ENCODE peak calls at places on chromosome 5, in nine cellular contexts. T is SK-N-SH, D is MM.1S, P is HCT116, Z is H1, Y is endothelial cell of umbilical vein, A is PC-3, Q is mammary epithelial cell, R is IMR-90. L is an unnamed sample.
A peak's percentile ranks its signal among the peaks of the same experiment; 100 is the strongest.

GRCh38 chr5:60223342-60223741 is 329.8 kb upstream of the PDE4D start:
- DNase-seq in T (no peak), D (no peak), P (no peak), Z (no peak), Y (no peak), A (peak; percentile 59), Q (peak; percentile 76), R (no peak), L (no peak)

GRCh38 chr5:130067364-130067763 is 163.1 kb downstream of the CHSY3 start:
- DNase-seq in T (no peak), D (no peak), P (no peak), Z (no peak), Y (no peak), A (no peak), Q (no peak), R (no peak), L (no peak)

GRCh38 chr5:124087752-124088151 is 575.8 kb downstream of the CSNK1G3 start:
- DNase-seq in T (no peak), D (no peak), P (no peak), Z (peak; percentile 9), Y (no peak), A (no peak), Q (no peak), R (no peak), L (no peak)

GRCh38 chr5:68242743-68243142 is 27.2 kb downstream of the PIK3R1 start:
- DNase-seq in T (no peak), D (no peak), P (no peak), Z (no peak), Y (peak; percentile 86), A (no peak), Q (no peak), R (peak; percentile 65), L (no peak)

GRCh38 chr5:76582252-76583162 is 40.7 kb downstream of the F2RL2 start:
- DNase-seq in T (no peak), D (peak; percentile 63), P (no peak), Z (no peak), Y (no peak), A (peak; percentile 61), Q (peak; percentile 6), R (peak; percentile 77), L (peak; percentile 17)

GRCh38 chr5:170486366-170486765 is 17.5 kb upstream of the KCNIP1 start:
- DNase-seq in T (no peak), D (no peak), P (no peak), Z (no peak), Y (no peak), A (no peak), Q (no peak), R (no peak), L (no peak)

GRCh38 chr5:187042-187431 is 4.3 kb upstream of the LRRC14B start:
- DNase-seq in T (no peak), D (no peak), P (no peak), Z (no peak), Y (no peak), A (no peak), Q (no peak), R (no peak), L (no peak)

GRCh38 chr5:175638305-175638704 is 19.6 kb upstream of the HRH2 start:
- DNase-seq in T (no peak), D (no peak), P (no peak), Z (no peak), Y (no peak), A (no peak), Q (no peak), R (no peak), L (no peak)

GRCh38 chr5:65925094-65925600 is 1.2 kb upstream of the ERBIN start:
- DNase-seq in T (no peak), D (peak; percentile 81), P (no peak), Z (no peak), Y (peak; percentile 84), A (peak; percentile 28), Q (peak; percentile 76), R (peak; percentile 82), L (peak; percentile 74)

GRCh38 chr5:75335952-75336624 is 932 bp upstream of the HMGCR start:
- DNase-seq in T (peak; percentile 73), D (peak; percentile 42), P (peak; percentile 73), Z (no peak), Y (peak; percentile 77), A (peak; percentile 69), Q (peak; percentile 78), R (peak; percentile 88), L (peak; percentile 79)

GRCh38 chr5:179290681-179291540 is 54.4 kb downstream of the ADAMTS2 start:
- DNase-seq in T (no peak), D (no peak), P (no peak), Z (no peak), Y (no peak), A (no peak), Q (no peak), R (no peak), L (no peak)

GRCh38 chr5:120678279-120678678 is 214.2 kb downstream of the PRR16 start:
- DNase-seq in T (no peak), D (no peak), P (no peak), Z (no peak), Y (no peak), A (no peak), Q (no peak), R (peak; percentile 74), L (no peak)

GRCh38 chr5:143437666-143438273 is 34.3 kb upstream of the NR3C1 start:
- DNase-seq in T (no peak), D (no peak), P (no peak), Z (no peak), Y (no peak), A (no peak), Q (no peak), R (no peak), L (no peak)

GRCh38 chr5:181220178-181220515 is 2.9 kb upstream of the TRIM41 start:
- DNase-seq in T (no peak), D (peak; percentile 4), P (no peak), Z (no peak), Y (no peak), A (no peak), Q (no peak), R (no peak), L (no peak)

GRCh38 chr5:181219262-181220177 is 3.6 kb upstream of the TRIM41 start:
- DNase-seq in T (no peak), D (peak; percentile 2), P (no peak), Z (no peak), Y (no peak), A (no peak), Q (no peak), R (no peak), L (no peak)

GRCh38 chr5:181221792-181222629 is 1.1 kb upstream of the TRIM41 start:
- DNase-seq in T (peak; percentile 70), D (peak; percentile 92), P (peak; percentile 93), Z (peak; percentile 95), Y (peak; percentile 97), A (peak; percentile 98), Q (peak; percentile 95), R (peak; percentile 98), L (peak; percentile 92)

GRCh38 chr5:181222630-181223040 is 446 bp upstream of the TRIM41 start:
- DNase-seq in T (no peak), D (no peak), P (no peak), Z (no peak), Y (no peak), A (no peak), Q (no peak), R (no peak), L (no peak)

DNA sequence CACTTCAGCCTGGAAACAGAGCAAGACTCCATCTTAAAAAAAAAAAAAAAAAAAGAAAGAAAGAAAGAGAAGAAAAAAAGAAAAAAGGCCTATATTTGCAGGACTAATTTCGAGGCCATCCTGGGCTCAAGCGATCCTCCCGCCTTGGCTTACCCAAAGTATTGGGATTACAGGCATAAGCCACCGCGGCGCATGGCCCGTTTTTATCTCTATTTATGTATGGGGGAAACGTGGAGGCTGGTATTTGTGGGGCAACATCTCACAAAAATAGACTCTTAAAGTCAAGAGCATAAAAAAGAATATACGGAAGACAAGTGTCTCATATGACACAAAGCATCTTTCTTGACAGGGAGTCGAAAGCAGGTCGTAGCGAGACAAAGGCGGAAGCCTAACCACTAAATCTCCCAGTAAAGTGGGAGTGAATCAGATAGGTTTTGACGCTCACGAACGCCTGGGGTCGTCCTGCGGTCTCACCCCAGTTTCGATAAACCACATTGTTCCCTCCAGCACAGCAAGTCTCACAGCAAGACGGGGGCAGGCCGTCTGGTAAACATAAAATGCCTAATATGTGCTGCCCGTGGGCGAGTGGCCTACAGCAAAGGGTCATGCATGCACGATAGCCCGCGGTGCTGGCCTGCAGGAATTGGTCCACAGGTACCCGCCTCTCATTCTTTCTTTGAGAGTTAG is 1.8 kb upstream of the TRIM41 start:
- DNase-seq in T (no peak), D (peak; percentile 21), P (no peak), Z (no peak), Y (no peak), A (no peak), Q (no peak), R (no peak), L (no peak)
- H2AFZ ChIP-seq in T (no peak overlapping the region), D (peak overlapping the region; percentile 17), P (no peak overlapping the region), Z (peak overlapping the region; percentile 29), Y (no peak overlapping the region), A (peak overlapping the region; percentile 6), Q (no peak overlapping the region), R (peak overlapping the region; percentile 74), L (no peak overlapping the region)

GRCh38 chr5:44511596-44511995 is 122.4 kb upstream of the FGF10 start:
- DNase-seq in T (no peak), D (no peak), P (no peak), Z (no peak), Y (no peak), A (no peak), Q (no peak), R (no peak), L (no peak)
- H2AFZ ChIP-seq in T (no peak overlapping the region), D (no peak overlapping the region), P (no peak overlapping the region), Z (no peak overlapping the region), Y (no peak overlapping the region), A (no peak overlapping the region), Q (no peak overlapping the region), R (no peak overlapping the region), L (no peak overlapping the region)

GRCh38 chr5:13653709-13654108 is 290.8 kb downstream of the DNAH5 start:
- DNase-seq in T (no peak), D (no peak), P (no peak), Z (no peak), Y (no peak), A (no peak), Q (peak; percentile 64), R (no peak), L (no peak)

GRCh38 chr5:13660072-13660471 is 284.4 kb downstream of the DNAH5 start:
- DNase-seq in T (no peak), D (no peak), P (no peak), Z (no peak), Y (peak; percentile 17), A (peak; percentile 53), Q (no peak), R (peak; percentile 70), L (no peak)

GRCh38 chr5:13659391-13659790 is 285.1 kb downstream of the DNAH5 start:
- DNase-seq in T (no peak), D (no peak), P (no peak), Z (no peak), Y (peak; percentile 9), A (peak; percentile 22), Q (no peak), R (peak; percentile 63), L (no peak)

GRCh38 chr5:13662646-13663045 is 281.8 kb downstream of the DNAH5 start:
- DNase-seq in T (no peak), D (no peak), P (no peak), Z (no peak), Y (no peak), A (peak; percentile 33), Q (no peak), R (peak; percentile 59), L (no peak)

GRCh38 chr5:13658761-13659160 is 285.7 kb downstream of the DNAH5 start:
- DNase-seq in T (no peak), D (no peak), P (no peak), Z (no peak), Y (no peak), A (peak; percentile 31), Q (peak; percentile 96), R (no peak), L (no peak)
- H2AFZ ChIP-seq in T (no peak overlapping the region), D (no peak overlapping the region), P (no peak overlapping the region), Z (no peak overlapping the region), Y (no peak overlapping the region), A (peak overlapping the region; percentile 2), Q (no peak overlapping the region), R (no peak overlapping the region), L (no peak overlapping the region)

GRCh38 chr5:141196363-141196762 is 3.1 kb upstream of the PCDHB11 start:
- DNase-seq in T (no peak), D (no peak), P (no peak), Z (no peak), Y (no peak), A (no peak), Q (no peak), R (no peak), L (no peak)
- H2AFZ ChIP-seq in T (no peak overlapping the region), D (no peak overlapping the region), P (no peak overlapping the region), Z (no peak overlapping the region), Y (no peak overlapping the region), A (no peak overlapping the region), Q (no peak overlapping the region), R (no peak overlapping the region), L (no peak overlapping the region)

L was measured in hepatocyte.